ENCODE peak calls at places on chromosomes 1 and 21, in five cellular contexts. P is astrocyte of the spinal cord, H is pancreas, J is Caco-2, T is HFF-Myc. U is an unnamed sample.

GRCh38 chr1:152227310-152227928 is 3.4 kb upstream of the HRNR start:
- DNase-seq in P (peak; percentile 3), H (no peak), J (no peak), T (no peak), U (no peak)

GRCh38 chr1:1185101-1185765 is 11.6 kb downstream of the TTLL10 start:
- DNase-seq in P (no peak), H (peak; percentile 68), J (peak; percentile 17), T (no peak), U (no peak)

GRCh38 chr1:114328505-114328904 is 174.8 kb upstream of the SYT6 start:
- DNase-seq in P (no peak), H (no peak), J (no peak), T (no peak), U (no peak)

GRCh38 chr1:203327684-203328457 is 22.6 kb downstream of the BTG2 start:
- DNase-seq in P (peak; percentile 49), H (no peak), J (peak; percentile 73), T (no peak), U (peak; percentile 66)

GRCh38 chr1:240967070-240967724 is 355.2 kb upstream of the GREM2 start:
- DNase-seq in P (peak; percentile 27), H (no peak), J (no peak), T (no peak), U (no peak)

GRCh38 chr1:182633657-182634281 is 29.6 kb upstream of the RGS16 start:
- DNase-seq in P (no peak), H (no peak), J (no peak), T (no peak), U (no peak)

GRCh38 chr21:46150491-46151121 is 4.8 kb downstream of the FTCD start:
- DNase-seq in P (no peak), H (peak; percentile 54), J (no peak), T (no peak), U (peak; percentile 44)

GRCh38 chr1:55420021-55420420 is 204.9 kb upstream of the USP24 start:
- DNase-seq in P (no peak), H (no peak), J (no peak), T (no peak), U (no peak)

GRCh38 chr1:167051907-167052306 is 38.3 kb downstream of the GPA33 start:
- DNase-seq in P (no peak), H (no peak), J (no peak), T (no peak), U (no peak)

GRCh38 chr1:225882008-225882698 is at the start of gene TMEM63A:
- DNase-seq in P (peak; percentile 84), H (peak; percentile 97), J (peak; percentile 92), T (peak; percentile 37), U (peak; percentile 77)

GRCh38 chr1:46705408-46705807 is 13.5 kb downstream of the EFCAB14 start:
- DNase-seq in P (no peak), H (no peak), J (no peak), T (no peak), U (no peak)

GRCh38 chr1:206679738-206680211 is 4.9 kb upstream of the MAPKAPK2 start:
- DNase-seq in P (no peak), H (no peak), J (no peak), T (no peak), U (peak; percentile 62)

GRCh38 chr1:241591317-241591716 is 48.9 kb downstream of the CHML start:
- DNase-seq in P (peak; percentile 24), H (no peak), J (peak; percentile 48), T (no peak), U (peak; percentile 59)

GRCh38 chr1:6464514-6464836 is 1.5 kb downstream of the TNFRSF25 start:
- DNase-seq in P (no peak), H (peak; percentile 86), J (no peak), T (no peak), U (no peak)

GRCh38 chr21:46327711-46328110 is 3.8 kb downstream of the PCNT start:
- DNase-seq in P (no peak), H (no peak), J (no peak), T (no peak), U (no peak)

GRCh38 chr21:41631564-41632461 is 123.9 kb upstream of the TMPRSS2 start:
- DNase-seq in P (peak; percentile 50), H (no peak), J (no peak), T (no peak), U (no peak)

GRCh38 chr1:158008630-158009029 is 15.2 kb downstream of the KIRREL1 start:
- DNase-seq in P (no peak), H (no peak), J (peak; percentile 38), T (no peak), U (no peak)

GRCh38 chr1:30610917-30611316 is 112.5 kb downstream of the MATN1 start:
- DNase-seq in P (no peak), H (no peak), J (no peak), T (no peak), U (no peak)

GRCh38 chr1:201032408-201032807 is 8.9 kb upstream of the KIF21B start:
- DNase-seq in P (no peak), H (no peak), J (no peak), T (no peak), U (no peak)

GRCh38 chr1:177080564-177080963 is 83.9 kb downstream of the ASTN1 start:
- DNase-seq in P (no peak), H (no peak), J (no peak), T (no peak), U (no peak)

GRCh38 chr1:157984469-157984868 is 9.0 kb upstream of the KIRREL1 start:
- DNase-seq in P (no peak), H (no peak), J (no peak), T (no peak), U (no peak)

GRCh38 chr1:11069233-11069950 is 9.6 kb upstream of the SRM start:
- DNase-seq in P (no peak), H (no peak), J (peak; percentile 9), T (no peak), U (no peak)

GRCh38 chr1:183810172-183810571 is 5.3 kb downstream of the RGL1 start:
- DNase-seq in P (no peak), H (no peak), J (no peak), T (no peak), U (no peak)

GRCh38 chr1:210816136-210816535 is 317.8 kb downstream of the KCNH1 start:
- DNase-seq in P (no peak), H (no peak), J (no peak), T (no peak), U (no peak)

GRCh38 chr1:97461782-97462181 is 459.1 kb downstream of the DPYD start:
- DNase-seq in P (no peak), H (no peak), J (no peak), T (no peak), U (no peak)

GRCh38 chr21:38831526-38832467 is 26.1 kb downstream of the ETS2 start:
- DNase-seq in P (peak; percentile 89), H (no peak), J (peak; percentile 63), T (peak; percentile 82), U (peak; percentile 95)

GRCh38 chr21:38832664-38833063 is 26.9 kb downstream of the ETS2 start:
- DNase-seq in P (no peak), H (no peak), J (no peak), T (no peak), U (no peak)

GRCh38 chr21:38830667-38831525 is 25.2 kb downstream of the ETS2 start:
- DNase-seq in P (no peak), H (no peak), J (no peak), T (no peak), U (no peak)

GRCh38 chr21:38834725-38835124 is 29.0 kb downstream of the ETS2 start:
- DNase-seq in P (no peak), H (no peak), J (no peak), T (no peak), U (no peak)

GRCh38 chr21:38833122-38833521 is 27.4 kb downstream of the ETS2 start:
- DNase-seq in P (no peak), H (no peak), J (no peak), T (no peak), U (no peak)
- TF ChIP-seq CTCF in P (no peak), H (no peak), J (no peak), T (no peak), U (no peak)

GRCh38 chr21:27425574-27425973 is 458.7 kb upstream of the ADAMTS5 start:
- DNase-seq in P (peak; percentile 59), H (no peak), J (no peak), T (peak; percentile 56), U (no peak)
- TF ChIP-seq CTCF in P (no peak), H (no peak), J (no peak), T (no peak), U (no peak)

DNA sequence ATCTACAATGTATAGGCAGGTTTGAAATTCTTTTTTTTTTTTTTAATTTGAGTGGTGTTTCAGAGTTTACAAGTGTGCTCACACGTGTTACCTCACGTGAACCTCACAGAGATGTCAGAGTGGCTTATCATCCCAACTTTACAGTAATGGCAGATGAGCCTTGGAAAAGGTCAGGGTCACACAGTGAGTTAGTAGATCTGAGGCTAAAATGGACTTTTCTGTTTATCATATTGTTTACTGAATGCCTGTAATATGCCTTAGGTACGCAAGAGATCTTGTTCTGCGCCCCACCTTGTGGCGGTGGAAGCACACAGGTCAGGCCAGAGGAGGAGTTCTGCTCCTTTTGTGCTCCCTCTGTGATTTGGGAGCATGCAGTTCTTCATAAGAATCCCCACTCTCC is 80.0 kb downstream of the DYRK1A start:
- DNase-seq in P (no peak), H (no peak), J (no peak), T (no peak), U (no peak)
- TF ChIP-seq CTCF in P (no peak), H (no peak), J (peak; percentile 33), T (no peak), U (no peak)

DNA sequence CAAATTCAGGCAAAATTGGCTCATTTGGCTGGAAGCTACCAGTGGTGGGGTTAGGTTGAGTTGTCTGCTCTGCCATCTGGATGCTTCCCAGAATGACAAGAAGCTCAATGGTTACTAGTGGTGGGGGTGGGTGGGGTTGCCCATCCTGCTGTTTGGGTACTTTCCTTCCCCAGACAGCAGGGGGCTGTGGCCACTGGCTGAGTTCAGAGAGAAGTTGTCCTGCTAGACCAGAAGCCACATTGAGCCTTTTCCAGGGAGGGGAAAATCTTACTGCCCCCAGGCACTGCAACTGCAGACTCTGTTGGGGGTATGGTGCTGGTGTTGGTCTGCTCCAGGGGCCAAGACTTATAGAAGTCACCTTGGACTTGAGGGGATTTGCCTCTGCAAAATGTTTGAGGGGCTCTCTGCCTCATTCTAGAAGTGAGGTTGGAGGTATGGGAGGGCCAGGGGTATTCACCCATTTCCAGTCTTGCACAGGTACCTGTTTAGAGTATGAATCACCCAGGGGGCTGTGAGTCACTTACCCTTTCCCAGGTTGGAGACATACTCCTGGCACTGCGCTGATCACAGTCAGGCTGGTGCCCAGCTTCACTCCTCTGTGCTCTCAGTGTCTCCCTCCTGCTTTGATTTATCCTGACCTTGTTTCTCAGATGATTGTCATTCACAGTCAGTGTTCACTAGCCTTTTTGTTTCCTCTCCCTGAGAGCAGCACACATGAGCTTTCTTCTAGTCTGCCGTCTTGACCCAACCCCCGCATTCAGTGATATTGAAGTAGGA is 89.1 kb upstream of the NEGR1 start:
- DNase-seq in P (no peak), H (no peak), J (no peak), T (no peak), U (no peak)
- TF ChIP-seq CTCF in P (peak; percentile 10), H (no peak), J (peak; percentile 1), T (peak; percentile 13), U (no peak)

U was measured in CD14-positive monocyte.